ENCODE peak calls at places on chromosomes 12 and 14, in nine cellular contexts. G is left ventricle myocardium inferior, E is left lung, M is sigmoid colon, F is Panc1, J is stomach, O is GM06990, C is Calu3, V is neural crest cell. L is an unnamed sample.

GRCh38 chr12:3630111-3630510 is 122.8 kb downstream of the CRACR2A start:
- DNase-seq in F (no peak), M (no peak), J (no peak), V (no peak), G (no peak), C (no peak), E (no peak), O (no peak), L (no peak)

GRCh38 chr12:122079532-122080081 is 1.1 kb downstream of the MLXIP start:
- DNase-seq in J (no peak), V (no peak), G (no peak), O (no peak), M (peak; percentile 73), F (no peak), C (no peak), E (no peak), L (no peak)

GRCh38 chr12:108691995-108692808 is 39.1 kb downstream of the CORO1C start:
- DNase-seq in J (no peak), F (no peak), M (peak; percentile 76), C (no peak), V (peak; percentile 17), E (peak; percentile 70), O (peak; percentile 60), G (peak; percentile 49), L (no peak)

GRCh38 chr14:63993992-63994391 is 141.2 kb downstream of the SYNE2 start:
- DNase-seq in J (no peak), M (no peak), O (no peak), V (no peak), G (no peak), C (no peak), E (no peak), F (no peak), L (no peak)

GRCh38 chr14:21913759-21914158 is 240.1 kb upstream of the OR4E1 start:
- DNase-seq in O (peak; percentile 3), J (peak; percentile 69), F (no peak), M (no peak), V (peak; percentile 71), C (peak; percentile 79), G (no peak), E (no peak), L (peak; percentile 75)

GRCh38 chr14:99522457-99522891 is 41.3 kb downstream of the CCNK start:
- DNase-seq in F (no peak), J (no peak), V (no peak), C (no peak), G (peak; percentile 34), O (no peak), M (peak; percentile 85), E (no peak), L (no peak)

GRCh38 chr12:76236640-76237039 is 111.6 kb downstream of the BBS10 start:
- DNase-seq in F (peak; percentile 63), J (no peak), M (no peak), O (no peak), C (peak; percentile 53), E (no peak), G (no peak), V (no peak), L (no peak)

GRCh38 chr12:41189395-41190251 is 1.5 kb downstream of the PDZRN4 start:
- DNase-seq in E (no peak), J (no peak), G (no peak), M (peak; percentile 89), C (peak; percentile 3), F (no peak), V (peak; percentile 12), O (no peak), L (peak; percentile 11)

GRCh38 chr14:95835331-95835730 is 41.3 kb upstream of the TUNAR start:
- DNase-seq in E (no peak), C (no peak), G (no peak), V (no peak), O (no peak), M (no peak), F (no peak), J (no peak), L (no peak)

GRCh38 chr12:130026608-130027176 is 122.9 kb upstream of the TMEM132D start:
- DNase-seq in C (peak; percentile 57), V (peak; percentile 55), M (no peak), G (no peak), J (peak; percentile 35), E (no peak), F (no peak), O (no peak), L (no peak)
- TF ChIP-seq CTCF in C (no peak), V (peak; percentile 82), M (no peak), G (peak; percentile 55), J (peak; percentile 22), E (peak; percentile 51), F (peak; percentile 83), O (peak; percentile 72), L (no peak)

GRCh38 chr12:110622582-110622981 is 8.7 kb downstream of the TCTN1 start:
- DNase-seq in G (no peak), F (no peak), C (no peak), O (no peak), M (no peak), V (no peak), E (no peak), J (no peak), L (no peak)

GRCh38 chr12:110616471-110617115 is 2.7 kb downstream of the TCTN1 start:
- DNase-seq in O (no peak), M (no peak), F (no peak), C (no peak), J (no peak), G (no peak), E (no peak), V (no peak), L (no peak)

GRCh38 chr12:110615171-110615570 is 1.2 kb downstream of the TCTN1 start:
- DNase-seq in M (no peak), O (peak; percentile 61), J (no peak), G (no peak), C (no peak), F (no peak), V (no peak), E (no peak), L (no peak)

GRCh38 chr12:110613771-110614684 is at the start of gene TCTN1:
- DNase-seq in F (peak; percentile 64), J (peak; percentile 95), G (peak; percentile 97), C (peak; percentile 99), O (peak; percentile 97), M (peak; percentile 98), E (peak; percentile 99), V (peak; percentile 97), L (peak; percentile 96)

DNA sequence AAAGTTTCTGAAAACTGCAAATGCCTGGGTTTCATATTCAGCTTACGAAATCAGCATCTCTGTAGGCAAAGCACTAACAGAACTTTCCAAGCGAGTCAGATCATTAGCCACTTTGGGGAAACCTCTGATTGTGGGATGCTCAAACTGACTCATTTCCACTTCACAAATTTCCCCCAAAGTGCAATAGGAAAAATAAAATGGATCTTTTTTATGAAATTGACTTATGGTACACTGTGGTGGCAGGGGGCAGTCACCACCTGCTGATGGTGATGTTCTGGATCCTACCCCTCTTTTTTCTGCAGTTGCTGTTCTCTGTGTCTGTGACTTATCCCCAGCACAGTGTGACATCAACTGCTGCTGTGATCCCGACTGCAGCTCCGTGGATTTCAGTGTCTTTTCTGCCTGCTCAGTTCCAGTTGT is 5.6 kb downstream of the TCTN1 start:
- DNase-seq in J (no peak), E (no peak), O (peak; percentile 77), C (no peak), G (no peak), V (no peak), M (no peak), F (no peak), L (no peak)
- TF ChIP-seq CTCF in J (no peak), E (no peak), O (peak; percentile 39), C (no peak), G (no peak), V (no peak), M (no peak), F (no peak), L (no peak)

DNA sequence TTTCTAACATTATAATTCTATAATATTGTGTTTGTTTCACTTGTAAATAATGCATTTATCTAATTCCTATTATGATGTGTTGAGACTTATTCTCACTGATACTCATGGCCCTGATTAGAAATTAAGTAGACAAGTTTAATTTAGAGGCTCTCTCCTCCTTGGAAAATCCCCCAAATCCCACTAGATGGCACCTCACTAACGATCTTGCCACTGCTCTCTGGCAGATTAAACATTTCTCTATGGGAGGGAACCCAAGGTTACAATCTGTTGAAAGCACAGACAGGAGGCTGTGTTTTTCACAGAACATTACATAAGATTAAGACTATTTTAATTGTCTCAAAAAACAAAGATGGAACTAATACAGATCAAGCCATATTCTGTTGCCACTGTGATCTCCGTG is 318.7 kb downstream of the LRFN5 start:
- DNase-seq in J (no peak), C (no peak), G (no peak), V (no peak), O (no peak), M (no peak), F (peak; percentile 17), E (no peak), L (no peak)
- TF ChIP-seq CTCF in J (no peak), C (no peak), G (no peak), V (peak; percentile 37), O (no peak), M (no peak), F (peak; percentile 56), E (no peak), L (no peak)

GRCh38 chr14:50116986-50117385 is 614 bp upstream of the VCPKMT start:
- DNase-seq in E (no peak), C (no peak), V (no peak), O (no peak), G (no peak), M (no peak), J (no peak), F (no peak), L (no peak)

GRCh38 chr14:50109342-50109741 is 7.0 kb downstream of the VCPKMT start:
- DNase-seq in M (no peak), G (no peak), J (no peak), E (no peak), F (no peak), V (peak; percentile 9), C (no peak), O (no peak), L (peak; percentile 15)

GRCh38 chr14:50110323-50111037 is 5.9 kb downstream of the VCPKMT start:
- DNase-seq in C (no peak), E (no peak), G (no peak), V (no peak), J (no peak), F (no peak), O (no peak), M (no peak), L (no peak)

GRCh38 chr14:50116221-50116956 is at the start of gene VCPKMT:
- DNase-seq in E (peak; percentile 95), G (peak; percentile 96), F (peak; percentile 46), C (peak; percentile 95), J (peak; percentile 97), O (peak; percentile 97), V (peak; percentile 89), M (peak; percentile 97), L (peak; percentile 96)

GRCh38 chr14:50113381-50113811 is 3.0 kb downstream of the VCPKMT start:
- DNase-seq in J (no peak), O (peak; percentile 80), G (no peak), M (no peak), F (no peak), C (no peak), E (no peak), V (no peak), L (no peak)
- TF ChIP-seq CTCF in J (no peak), O (no peak), G (no peak), M (no peak), F (no peak), C (no peak), E (no peak), V (no peak), L (no peak)

L was measured in endothelial cell.